ENCODE peak calls at places on chromosomes 12 and 14, in eight cellular contexts. B is tibial nerve, H is dorsolateral prefrontal cortex, K is AG04450, I is fibroblast of mammary gland, O is fibroblast of pulmonary artery, E is fibroblast of lung, G is HCT116. Z is an unnamed sample.
A peak's percentile ranks its signal among the peaks of the same experiment; 100 is the strongest.

GRCh38 chr12:129337413-129337812 is 484.1 kb downstream of the GLT1D1 start:
- DNase-seq in G (no peak), O (no peak), K (no peak), E (no peak), B (no peak), I (no peak), H (no peak), Z (no peak)

GRCh38 chr12:87116778-87117177 is 860.6 kb upstream of the MGAT4C start:
- DNase-seq in B (no peak), I (no peak), H (peak; percentile 13), G (no peak), K (no peak), O (no peak), E (no peak), Z (no peak)

GRCh38 chr14:91171291-91171690 is 57.4 kb downstream of the DGLUCY start:
- DNase-seq in B (no peak), G (no peak), K (no peak), H (no peak), E (no peak), O (no peak), I (no peak), Z (no peak)

GRCh38 chr14:89134640-89135039 is 282.4 kb downstream of the FOXN3 start:
- DNase-seq in O (no peak), K (no peak), H (no peak), B (no peak), E (no peak), G (no peak), I (no peak), Z (no peak)

GRCh38 chr12:68359669-68360068 is 27.5 kb upstream of the MDM1 start:
- DNase-seq in O (peak; percentile 46), E (no peak), K (no peak), I (no peak), G (no peak), H (no peak), B (no peak), Z (no peak)

GRCh38 chr12:47102406-47102805 is 22.6 kb upstream of the AMIGO2 start:
- DNase-seq in K (no peak), G (no peak), I (no peak), B (no peak), E (no peak), H (no peak), O (no peak), Z (no peak)

GRCh38 chr12:56630180-56630632 is at the start of gene BAZ2A:
- DNase-seq in O (peak; percentile 79), B (peak; percentile 72), H (peak; percentile 96), G (peak; percentile 45), E (peak; percentile 72), I (peak; percentile 67), K (peak; percentile 33), Z (no peak)

GRCh38 chr14:43896044-43896443 is 611.0 kb downstream of the FSCB start:
- DNase-seq in E (no peak), K (no peak), B (no peak), H (no peak), O (no peak), G (no peak), I (no peak), Z (no peak)

GRCh38 chr12:111773801-111774551 is 7.2 kb downstream of the ALDH2 start:
- DNase-seq in K (peak; percentile 87), B (peak; percentile 55), I (peak; percentile 93), H (no peak), E (peak; percentile 96), O (peak; percentile 93), G (no peak), Z (peak; percentile 64)

GRCh38 chr14:99257673-99258221 is 14.2 kb downstream of the BCL11B start:
- DNase-seq in H (no peak), E (no peak), B (no peak), I (no peak), K (no peak), G (no peak), O (no peak), Z (no peak)

GRCh38 chr12:22729898-22730443 is 105.0 kb downstream of the ETNK1 start:
- DNase-seq in E (peak; percentile 84), G (no peak), I (peak; percentile 93), H (no peak), K (peak; percentile 18), B (no peak), O (peak; percentile 75), Z (no peak)

GRCh38 chr14:104144911-104145825 is 6.8 kb downstream of the KIF26A start:
- DNase-seq in E (no peak), I (no peak), B (no peak), K (no peak), H (no peak), O (no peak), G (no peak), Z (no peak)

GRCh38 chr14:80678436-80678835 is 263.1 kb downstream of the CEP128 start:
- DNase-seq in H (no peak), I (peak; percentile 42), K (no peak), G (no peak), O (peak; percentile 3), B (no peak), E (peak; percentile 7), Z (peak; percentile 10)

GRCh38 chr12:93569656-93570551 is 2.6 kb upstream of the SOCS2 start:
- DNase-seq in K (peak; percentile 65), I (peak; percentile 87), B (peak; percentile 75), H (peak; percentile 67), E (peak; percentile 93), G (peak; percentile 72), O (peak; percentile 89), Z (no peak)

GRCh38 chr12:22283006-22283506 is 51.5 kb downstream of the ST8SIA1 start:
- DNase-seq in E (peak; percentile 91), I (peak; percentile 94), G (no peak), K (no peak), B (no peak), H (no peak), O (peak; percentile 92), Z (peak; percentile 74)

GRCh38 chr12:68158427-68158826 is 1.1 kb downstream of the IFNG start:
- DNase-seq in I (peak; percentile 28), E (no peak), G (peak; percentile 40), B (no peak), K (no peak), O (peak; percentile 4), H (no peak), Z (peak; percentile 16)

GRCh38 chr14:21721504-21721903 is 47.9 kb upstream of the OR4E1 start:
- DNase-seq in G (no peak), H (no peak), B (no peak), K (no peak), I (no peak), O (no peak), E (no peak), Z (no peak)

GRCh38 chr12:209851-210250 is 4.1 kb downstream of the SLC6A12 start:
- DNase-seq in B (no peak), O (no peak), K (no peak), G (no peak), H (no peak), E (no peak), I (no peak), Z (no peak)

GRCh38 chr12:103928736-103929050 is 1.5 kb upstream of the HSP90B1 start:
- DNase-seq in B (no peak), E (no peak), K (no peak), H (peak; percentile 16), I (no peak), G (no peak), O (no peak), Z (no peak)

DNA sequence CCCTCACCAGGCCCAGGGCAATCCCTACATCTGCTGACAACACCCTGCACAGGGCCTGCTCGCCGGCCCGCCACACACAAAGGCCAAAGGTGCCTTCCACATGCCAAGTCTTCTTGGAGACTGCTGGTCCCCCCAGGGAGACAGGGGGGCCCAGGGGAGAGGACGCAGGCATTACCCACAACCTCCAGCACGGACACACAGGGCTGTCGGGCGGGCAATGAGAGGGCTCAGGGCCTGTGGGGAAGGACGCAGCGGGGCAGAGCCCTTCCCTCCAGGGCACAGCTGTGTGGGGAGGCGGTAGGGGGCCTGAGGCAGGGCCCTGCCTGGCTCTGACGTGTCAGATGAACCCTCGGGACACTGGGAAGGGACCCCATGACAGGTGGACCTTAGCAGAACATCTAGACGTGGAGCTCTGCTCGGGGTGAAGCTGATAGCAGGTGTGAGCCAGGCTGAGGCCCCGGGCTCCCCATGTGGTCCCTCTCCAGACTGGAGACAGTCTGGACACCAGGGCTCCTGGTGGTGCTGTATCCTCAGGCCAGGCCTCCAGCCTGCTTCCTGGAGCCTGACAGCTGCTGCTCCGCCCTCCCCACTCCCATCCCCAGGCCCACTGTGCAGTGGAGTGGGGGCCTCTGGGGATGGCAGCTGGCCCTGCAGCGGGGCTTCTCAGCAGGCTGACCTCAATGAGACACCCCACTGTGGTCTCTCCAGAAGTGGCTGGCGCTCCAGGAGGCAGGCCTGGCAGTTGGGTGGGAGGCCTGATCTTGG is 31.6 kb upstream of the NUDT14 start:
- DNase-seq in I (no peak), E (no peak), H (no peak), B (no peak), K (no peak), G (no peak), O (no peak), Z (no peak)
- TF ChIP-seq CTCF in I (no peak), E (no peak), H (no peak), B (no peak), K (no peak), G (no peak), O (no peak), Z (no peak)

DNA sequence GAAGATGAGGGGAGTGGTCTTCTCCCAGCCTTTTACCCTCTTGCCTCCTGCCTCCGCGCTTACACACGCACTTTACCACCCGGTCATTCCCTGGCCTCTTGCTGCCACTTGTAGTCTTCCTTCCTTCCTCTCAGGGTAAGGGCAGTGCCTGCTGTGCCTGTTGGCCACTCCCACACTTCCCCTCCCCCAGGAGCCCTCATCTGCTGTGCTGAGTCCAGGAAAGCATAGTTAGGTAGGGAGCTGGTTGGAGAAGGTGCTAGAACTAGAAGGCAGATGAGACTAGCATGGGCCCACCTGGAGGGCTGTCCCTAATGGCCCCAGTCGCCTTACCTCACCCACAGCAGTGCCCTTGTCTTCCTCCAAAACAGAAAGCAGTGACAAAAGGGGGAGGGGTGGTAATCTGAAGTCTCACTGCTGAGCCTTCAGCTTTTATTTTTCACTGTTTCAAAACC is 54.3 kb upstream of the SRSF5 start:
- DNase-seq in B (no peak), G (no peak), K (no peak), I (no peak), H (no peak), O (no peak), E (no peak), Z (no peak)
- H3K4me3 ChIP-seq in B (no peak overlapping the region), G (no peak overlapping the region), K (no peak overlapping the region), I (no peak overlapping the region), H (no peak overlapping the region), O (no peak overlapping the region), E (no peak overlapping the region), Z (no peak overlapping the region)

GRCh38 chr14:36258241-36258640 is 62.2 kb downstream of the MBIP start:
- DNase-seq in E (no peak), B (no peak), K (no peak), I (no peak), H (no peak), G (no peak), O (no peak), Z (no peak)

GRCh38 chr14:36256131-36256801 is 64.2 kb downstream of the MBIP start:
- DNase-seq in G (no peak), B (no peak), O (peak; percentile 18), K (no peak), H (no peak), I (peak; percentile 47), E (peak; percentile 38), Z (no peak)

GRCh38 chr14:36254020-36254614 is 66.3 kb downstream of the MBIP start:
- DNase-seq in E (peak; percentile 6), G (no peak), H (no peak), K (no peak), O (peak; percentile 19), I (peak; percentile 10), B (no peak), Z (no peak)
- TF ChIP-seq CTCF in E (peak; percentile 30), G (no peak), H (no peak), K (peak; percentile 51), O (no peak), I (peak; percentile 17), B (no peak), Z (no peak)

GRCh38 chr12:14364583-14365271 is 755 bp upstream of the ATF7IP start:
- DNase-seq in O (peak; percentile 6), I (no peak), B (no peak), G (no peak), K (no peak), H (no peak), E (no peak), Z (no peak)
- H3K4me3 ChIP-seq in O (peak overlapping the region; percentile 63), I (peak overlapping the region; percentile 68), B (peak overlapping the region; percentile 68), G (peak overlapping the region; percentile 51), K (peak overlapping the region; percentile 77), H (peak overlapping the region; percentile 76), E (peak overlapping the region; percentile 77), Z (peak overlapping the region; percentile 56)

Z was measured in HFF-Myc.